ENCODE peak calls at places on chromosome 9, in four cellular contexts. Q, W, B and X are unnamed samples.

GRCh38 chr9:109793196-109793595 is 13.2 kb downstream of the PALM2AKAP2 start:
- DNase-seq in W (no peak), B (no peak), Q (no peak), X (no peak)

GRCh38 chr9:130570200-130570599 is 9.2 kb upstream of the FUBP3 start:
- DNase-seq in Q (no peak), W (no peak), B (no peak), X (no peak)

GRCh38 chr9:78539904-78540303 is 243.0 kb downstream of the PSAT1 start:
- DNase-seq in B (no peak), Q (no peak), W (no peak), X (no peak)

GRCh38 chr9:16275795-16276624 is 594.5 kb downstream of the BNC2 start:
- DNase-seq in Q (no peak), B (no peak), W (no peak), X (no peak)

GRCh38 chr9:72557549-72557948 is 36.1 kb downstream of the TMC1 start:
- DNase-seq in B (no peak), W (no peak), Q (no peak), X (no peak)

GRCh38 chr9:122190597-122191381 is 31.1 kb downstream of the MORN5 start:
- DNase-seq in Q (no peak), B (no peak), W (no peak), X (no peak)

GRCh38 chr9:127163409-127163808 is 41.0 kb upstream of the ANGPTL2 start:
- DNase-seq in B (no peak), W (no peak), Q (no peak), X (no peak)

GRCh38 chr9:2469681-2470141 is 151.9 kb upstream of the VLDLR start:
- DNase-seq in Q (peak; percentile 2), B (no peak), W (no peak), X (no peak)

GRCh38 chr9:79583957-79584654 is 12.3 kb downstream of the TLE4 start:
- DNase-seq in Q (no peak), W (no peak), B (no peak), X (no peak)

GRCh38 chr9:132609829-132610228 is 27.4 kb downstream of the BARHL1 start:
- DNase-seq in B (no peak), Q (no peak), W (no peak), X (no peak)

GRCh38 chr9:131273791-131274673 is 2.3 kb downstream of the FAM78A start:
- DNase-seq in Q (no peak), W (no peak), B (no peak), X (no peak)

GRCh38 chr9:4334439-4334838 is 34.6 kb upstream of the GLIS3 start:
- DNase-seq in B (no peak), W (no peak), Q (no peak), X (no peak)

GRCh38 chr9:129898205-129898604 is 62.9 kb downstream of the USP20 start:
- DNase-seq in Q (no peak), B (no peak), W (no peak), X (no peak)

GRCh38 chr9:127698985-127699670 is 7.7 kb upstream of the CFAP157 start:
- DNase-seq in Q (peak; percentile 87), W (peak; percentile 90), B (no peak), X (peak; percentile 91)

GRCh38 chr9:34233691-34234090 is 54.8 kb downstream of the UBAP1 start:
- DNase-seq in Q (no peak), W (no peak), B (no peak), X (no peak)

GRCh38 chr9:14096182-14096922 is 217.6 kb downstream of the NFIB start:
- DNase-seq in B (no peak), Q (no peak), W (no peak), X (no peak)

GRCh38 chr9:10265102-10265708 is 347.6 kb downstream of the PTPRD start:
- DNase-seq in W (no peak), B (no peak), Q (no peak), X (no peak)

GRCh38 chr9:7212101-7212500 is 454.3 kb downstream of the KDM4C start:
- DNase-seq in Q (peak; percentile 2), W (no peak), B (no peak), X (no peak)

GRCh38 chr9:137836151-137836830 is 41.3 kb upstream of the CACNA1B start:
- DNase-seq in W (no peak), Q (no peak), B (no peak), X (no peak)